ENCODE peak calls at places on chromosome X, in four cellular contexts. C, K, G and S are unnamed samples.

GRCh38 chrX:69010339-69010738 is 154.9 kb downstream of the PJA1 start:
- DNase-seq in C (no peak), K (no peak), G (no peak), S (no peak)

GRCh38 chrX:7225338-7225737 is 77.4 kb upstream of the PUDP start:
- DNase-seq in C (no peak), K (no peak), G (no peak), S (no peak)

GRCh38 chrX:112818114-112819012 is 22.3 kb downstream of the AMOT start:
- DNase-seq in C (no peak), K (peak), G (no peak), S (no peak)

GRCh38 chrX:85084770-85085393 is 81.2 kb downstream of the APOOL start:
- DNase-seq in C (peak), K (peak), G (peak), S (no peak)

GRCh38 chrX:40094041-40094899 is 3.5 kb downstream of the BCOR start:
- DNase-seq in C (no peak), K (peak), G (peak), S (peak)

GRCh38 chrX:48496660-48497059 is 12.1 kb upstream of the PORCN start:
- DNase-seq in C (no peak), K (no peak), G (no peak), S (no peak)

GRCh38 chrX:15973299-15973698 is 118.7 kb upstream of the AP1S2 start:
- DNase-seq in C (peak), K (peak), G (peak), S (peak)

GRCh38 chrX:41333744-41333993 is 293 bp upstream of the DDX3X start:
- DNase-seq in C (no peak), K (peak), G (peak), S (no peak)

GRCh38 chrX:121161501-121161933 is 114.1 kb downstream of the GLUD2 start:
- DNase-seq in C (no peak), K (no peak), G (no peak), S (no peak)

GRCh38 chrX:9534686-9535085 is 69.8 kb downstream of the TBL1X start:
- DNase-seq in C (no peak), K (no peak), G (no peak), S (no peak)

GRCh38 chrX:56797966-56798711 is 69.1 kb downstream of the NBDY start:
- DNase-seq in C (no peak), K (peak), G (no peak), S (no peak)

GRCh38 chrX:11187001-11187400 is 75.9 kb downstream of the HCCS start:
- DNase-seq in C (no peak), K (no peak), G (no peak), S (no peak)

GRCh38 chrX:39398215-39398972 is 597.1 kb downstream of the MID1IP1 start:
- DNase-seq in C (no peak), K (no peak), G (no peak), S (no peak)

GRCh38 chrX:1212532-1212931 is at the start of gene CRLF2:
- DNase-seq in C (no peak), K (peak), G (peak), S (no peak)

GRCh38 chrX:153780678-153781427 is at the start of gene SRPK3:
- DNase-seq in C (peak), K (no peak), G (no peak), S (no peak)

GRCh38 chrX:19904778-19905367 is 17.5 kb upstream of the SH3KBP1 start:
- DNase-seq in C (no peak), K (no peak), G (peak), S (no peak)

GRCh38 chrX:96684339-96685204 is at the start of gene DIAPH2:
- DNase-seq in C (peak), K (peak), G (peak), S (peak)

GRCh38 chrX:115499112-115499805 is 61.7 kb upstream of the PLS3 start:
- DNase-seq in C (no peak), K (no peak), G (no peak), S (no peak)

GRCh38 chrX:118772051-118772450 is 44.6 kb downstream of the IL13RA1 start:
- DNase-seq in C (no peak), K (no peak), G (no peak), S (no peak)

GRCh38 chrX:136781180-136781797 is 557 bp upstream of the ARHGEF6 start:
- DNase-seq in C (no peak), K (no peak), G (peak), S (no peak)

GRCh38 chrX:13059676-13060499 is 15.5 kb upstream of the FAM9C start:
- DNase-seq in C (no peak), K (peak), G (peak), S (no peak)

GRCh38 chrX:2928127-2928582 is 984 bp downstream of the ARSD start:
- DNase-seq in C (peak), K (peak), G (no peak), S (peak)

GRCh38 chrX:97021680-97022079 is 138.0 kb downstream of the RPA4 start:
- DNase-seq in C (no peak), K (no peak), G (peak), S (no peak)

GRCh38 chrX:9489234-9489633 is 24.4 kb downstream of the TBL1X start:
- DNase-seq in C (no peak), K (no peak), G (no peak), S (no peak)

GRCh38 chrX:418927-419729 is 32.4 kb upstream of the PPP2R3B start:
- DNase-seq in C (no peak), K (no peak), G (peak), S (no peak)

GRCh38 chrX:3527811-3528210 is 181.4 kb upstream of the MXRA5 start:
- DNase-seq in C (no peak), K (no peak), G (no peak), S (no peak)

GRCh38 chrX:82466994-82467393 is 1041.1 kb upstream of the POU3F4 start:
- DNase-seq in C (no peak), K (no peak), G (no peak), S (no peak)

GRCh38 chrX:148204195-148204594 is 223.1 kb downstream of the FMR1NB start:
- DNase-seq in C (no peak), K (no peak), G (no peak), S (no peak)

GRCh38 chrX:8147216-8147615 is 23.9 kb downstream of the VCX2 start:
- DNase-seq in C (no peak), K (no peak), G (no peak), S (no peak)